ENCODE peak calls at places on chromosomes 2 and 18, in ten cellular contexts. One of them, this sample, is unnamed. For H3K4me1 and H3K9me3, the result is how much of the 10 kb centered on the place peaks cover.

GRCh38 chr2:182103531-182103930 is 117.9 kb downstream of the PPP1R1C start:
- DNase-seq in effector memory CD4-positive, alpha-beta T cell: no peak
- DNase-seq in astrocyte: no peak
- DNase-seq in H9: no peak
- DNase-seq in A549: no peak
- DNase-seq in right lobe of liver: no peak
- DNase-seq in hepatocyte: no peak
- DNase-seq in PC-3: no peak
- DNase-seq in SJSA1: no peak
- DNase-seq in fibroblast of lung: peak
- DNase-seq in this sample: no peak

GRCh38 chr2:31523871-31524492 is 56.8 kb downstream of the SRD5A2 start:
- DNase-seq in effector memory CD4-positive, alpha-beta T cell: peak
- DNase-seq in astrocyte: peak
- DNase-seq in H9: peak
- DNase-seq in A549: peak
- DNase-seq in right lobe of liver: no peak
- DNase-seq in hepatocyte: peak
- DNase-seq in PC-3: peak
- DNase-seq in SJSA1: peak
- DNase-seq in fibroblast of lung: peak
- DNase-seq in this sample: peak

GRCh38 chr2:113981404-113982134 is 91.7 kb downstream of the ACTR3 start:
- DNase-seq in effector memory CD4-positive, alpha-beta T cell: no peak
- DNase-seq in astrocyte: peak
- DNase-seq in H9: no peak
- DNase-seq in A549: no peak
- DNase-seq in right lobe of liver: no peak
- DNase-seq in hepatocyte: no peak
- DNase-seq in PC-3: no peak
- DNase-seq in SJSA1: no peak
- DNase-seq in fibroblast of lung: peak
- DNase-seq in this sample: no peak

GRCh38 chr18:58576641-58577251 is 52.1 kb downstream of the ALPK2 start:
- DNase-seq in effector memory CD4-positive, alpha-beta T cell: no peak
- DNase-seq in astrocyte: peak
- DNase-seq in H9: no peak
- DNase-seq in A549: no peak
- DNase-seq in right lobe of liver: no peak
- DNase-seq in hepatocyte: no peak
- DNase-seq in PC-3: no peak
- DNase-seq in SJSA1: no peak
- DNase-seq in fibroblast of lung: peak
- DNase-seq in this sample: no peak

GRCh38 chr18:69172046-69172445 is 228.6 kb upstream of the DOK6 start:
- DNase-seq in effector memory CD4-positive, alpha-beta T cell: no peak
- DNase-seq in astrocyte: no peak
- DNase-seq in H9: no peak
- DNase-seq in A549: no peak
- DNase-seq in right lobe of liver: no peak
- DNase-seq in hepatocyte: no peak
- DNase-seq in PC-3: peak
- DNase-seq in SJSA1: no peak
- DNase-seq in fibroblast of lung: no peak
- DNase-seq in this sample: no peak

GRCh38 chr2:73920577-73921545 is 5.8 kb upstream of the DGUOK start:
- DNase-seq in effector memory CD4-positive, alpha-beta T cell: peak
- DNase-seq in astrocyte: no peak
- DNase-seq in H9: peak
- DNase-seq in A549: peak
- DNase-seq in right lobe of liver: no peak
- DNase-seq in hepatocyte: peak
- DNase-seq in PC-3: no peak
- DNase-seq in SJSA1: peak
- DNase-seq in fibroblast of lung: no peak
- DNase-seq in this sample: peak

GRCh38 chr2:218780026-218780425 is 1.9 kb upstream of the CYP27A1 start:
- DNase-seq in effector memory CD4-positive, alpha-beta T cell: no peak
- DNase-seq in astrocyte: no peak
- DNase-seq in H9: no peak
- DNase-seq in A549: no peak
- DNase-seq in right lobe of liver: no peak
- DNase-seq in hepatocyte: no peak
- DNase-seq in PC-3: no peak
- DNase-seq in SJSA1: no peak
- DNase-seq in fibroblast of lung: no peak
- DNase-seq in this sample: no peak

GRCh38 chr2:240569523-240569997 is 1.3 kb downstream of the RNPEPL1 start:
- DNase-seq in effector memory CD4-positive, alpha-beta T cell: no peak
- DNase-seq in astrocyte: no peak
- DNase-seq in H9: no peak
- DNase-seq in A549: no peak
- DNase-seq in right lobe of liver: peak
- DNase-seq in hepatocyte: no peak
- DNase-seq in PC-3: no peak
- DNase-seq in SJSA1: no peak
- DNase-seq in fibroblast of lung: no peak
- DNase-seq in this sample: no peak

GRCh38 chr2:164840458-164840929 is 1.1 kb downstream of the COBLL1 start:
- DNase-seq in effector memory CD4-positive, alpha-beta T cell: no peak
- DNase-seq in astrocyte: no peak
- DNase-seq in H9: peak
- DNase-seq in A549: peak
- DNase-seq in right lobe of liver: peak
- DNase-seq in hepatocyte: peak
- DNase-seq in PC-3: peak
- DNase-seq in SJSA1: no peak
- DNase-seq in fibroblast of lung: peak
- DNase-seq in this sample: no peak

GRCh38 chr18:44731160-44731865 is 50.6 kb downstream of the SETBP1 start:
- DNase-seq in effector memory CD4-positive, alpha-beta T cell: no peak
- DNase-seq in astrocyte: no peak
- DNase-seq in H9: no peak
- DNase-seq in A549: no peak
- DNase-seq in right lobe of liver: no peak
- DNase-seq in hepatocyte: no peak
- DNase-seq in PC-3: no peak
- DNase-seq in SJSA1: no peak
- DNase-seq in fibroblast of lung: no peak
- DNase-seq in this sample: no peak

GRCh38 chr2:63057249-63058148 is 6.9 kb downstream of the OTX1 start:
- DNase-seq in effector memory CD4-positive, alpha-beta T cell: no peak
- DNase-seq in astrocyte: no peak
- DNase-seq in H9: no peak
- DNase-seq in A549: no peak
- DNase-seq in right lobe of liver: no peak
- DNase-seq in hepatocyte: no peak
- DNase-seq in PC-3: no peak
- DNase-seq in SJSA1: no peak
- DNase-seq in fibroblast of lung: no peak
- DNase-seq in this sample: no peak

GRCh38 chr2:126518206-126518605 is 137.8 kb upstream of the GYPC start:
- DNase-seq in effector memory CD4-positive, alpha-beta T cell: no peak
- DNase-seq in astrocyte: no peak
- DNase-seq in H9: no peak
- DNase-seq in A549: no peak
- DNase-seq in right lobe of liver: no peak
- DNase-seq in hepatocyte: no peak
- DNase-seq in PC-3: no peak
- DNase-seq in SJSA1: no peak
- DNase-seq in fibroblast of lung: no peak
- DNase-seq in this sample: no peak

GRCh38 chr2:23681356-23682140 is 245.4 kb downstream of the ATAD2B start:
- DNase-seq in effector memory CD4-positive, alpha-beta T cell: no peak
- DNase-seq in astrocyte: no peak
- DNase-seq in H9: no peak
- DNase-seq in A549: no peak
- DNase-seq in right lobe of liver: no peak
- DNase-seq in hepatocyte: no peak
- DNase-seq in PC-3: no peak
- DNase-seq in SJSA1: no peak
- DNase-seq in fibroblast of lung: no peak
- DNase-seq in this sample: no peak

GRCh38 chr2:65055427-65056214 is 595 bp upstream of the CEP68 start:
- DNase-seq in effector memory CD4-positive, alpha-beta T cell: no peak
- DNase-seq in astrocyte: no peak
- DNase-seq in H9: no peak
- DNase-seq in A549: peak
- DNase-seq in right lobe of liver: peak
- DNase-seq in hepatocyte: peak
- DNase-seq in PC-3: no peak
- DNase-seq in SJSA1: no peak
- DNase-seq in fibroblast of lung: no peak
- DNase-seq in this sample: no peak

GRCh38 chr18:76442413-76443171 is 52.5 kb downstream of the ZNF516 start:
- DNase-seq in effector memory CD4-positive, alpha-beta T cell: no peak
- DNase-seq in astrocyte: no peak
- DNase-seq in H9: no peak
- DNase-seq in A549: no peak
- DNase-seq in right lobe of liver: no peak
- DNase-seq in hepatocyte: no peak
- DNase-seq in PC-3: no peak
- DNase-seq in SJSA1: no peak
- DNase-seq in fibroblast of lung: no peak
- DNase-seq in this sample: no peak

GRCh38 chr18:60905699-60906098 is 427.5 kb upstream of the CDH20 start:
- DNase-seq in effector memory CD4-positive, alpha-beta T cell: no peak
- DNase-seq in astrocyte: peak
- DNase-seq in H9: no peak
- DNase-seq in A549: no peak
- DNase-seq in right lobe of liver: no peak
- DNase-seq in hepatocyte: no peak
- DNase-seq in PC-3: no peak
- DNase-seq in SJSA1: no peak
- DNase-seq in fibroblast of lung: peak
- DNase-seq in this sample: no peak

GRCh38 chr2:177325554-177325953 is 61.0 kb upstream of the NFE2L2 start:
- DNase-seq in effector memory CD4-positive, alpha-beta T cell: no peak
- DNase-seq in astrocyte: peak
- DNase-seq in H9: no peak
- DNase-seq in A549: no peak
- DNase-seq in right lobe of liver: no peak
- DNase-seq in hepatocyte: no peak
- DNase-seq in PC-3: no peak
- DNase-seq in SJSA1: no peak
- DNase-seq in fibroblast of lung: peak
- DNase-seq in this sample: no peak

GRCh38 chr2:122055541-122055940 is 300.1 kb downstream of the TSN start:
- DNase-seq in effector memory CD4-positive, alpha-beta T cell: no peak
- DNase-seq in astrocyte: no peak
- DNase-seq in H9: no peak
- DNase-seq in A549: no peak
- DNase-seq in right lobe of liver: no peak
- DNase-seq in hepatocyte: no peak
- DNase-seq in PC-3: no peak
- DNase-seq in SJSA1: no peak
- DNase-seq in fibroblast of lung: no peak
- DNase-seq in this sample: no peak
- H3K27ac ChIP-seq in effector memory CD4-positive, alpha-beta T cell: no peak
- H3K27ac ChIP-seq in astrocyte: no peak
- H3K27ac ChIP-seq in H9: no peak
- H3K27ac ChIP-seq in A549: no peak
- H3K27ac ChIP-seq in right lobe of liver: no peak
- H3K27ac ChIP-seq in hepatocyte: peak
- H3K27ac ChIP-seq in PC-3: no peak
- H3K27ac ChIP-seq in SJSA1: no peak
- H3K27ac ChIP-seq in fibroblast of lung: no peak
- H3K27ac ChIP-seq in this sample: no peak

GRCh38 chr2:40287201-40287600 is 164.7 kb downstream of the SLC8A1 start:
- DNase-seq in effector memory CD4-positive, alpha-beta T cell: no peak
- DNase-seq in astrocyte: peak
- DNase-seq in H9: no peak
- DNase-seq in A549: no peak
- DNase-seq in right lobe of liver: no peak
- DNase-seq in hepatocyte: no peak
- DNase-seq in PC-3: no peak
- DNase-seq in SJSA1: no peak
- DNase-seq in fibroblast of lung: peak
- DNase-seq in this sample: no peak

GRCh38 chr2:40286721-40287120 is 165.2 kb downstream of the SLC8A1 start:
- DNase-seq in effector memory CD4-positive, alpha-beta T cell: no peak
- DNase-seq in astrocyte: no peak
- DNase-seq in H9: no peak
- DNase-seq in A549: no peak
- DNase-seq in right lobe of liver: no peak
- DNase-seq in hepatocyte: no peak
- DNase-seq in PC-3: no peak
- DNase-seq in SJSA1: no peak
- DNase-seq in fibroblast of lung: no peak
- DNase-seq in this sample: no peak

GRCh38 chr2:40283111-40283909 is 168.6 kb downstream of the SLC8A1 start:
- DNase-seq in effector memory CD4-positive, alpha-beta T cell: no peak
- DNase-seq in astrocyte: no peak
- DNase-seq in H9: no peak
- DNase-seq in A549: no peak
- DNase-seq in right lobe of liver: no peak
- DNase-seq in hepatocyte: no peak
- DNase-seq in PC-3: no peak
- DNase-seq in SJSA1: no peak
- DNase-seq in fibroblast of lung: no peak
- DNase-seq in this sample: no peak

GRCh38 chr2:40284797-40285196 is 167.1 kb downstream of the SLC8A1 start:
- DNase-seq in effector memory CD4-positive, alpha-beta T cell: no peak
- DNase-seq in astrocyte: no peak
- DNase-seq in H9: no peak
- DNase-seq in A549: no peak
- DNase-seq in right lobe of liver: no peak
- DNase-seq in hepatocyte: no peak
- DNase-seq in PC-3: peak
- DNase-seq in SJSA1: no peak
- DNase-seq in fibroblast of lung: peak
- DNase-seq in this sample: no peak

GRCh38 chr2:40285391-40285790 is 166.5 kb downstream of the SLC8A1 start:
- DNase-seq in effector memory CD4-positive, alpha-beta T cell: no peak
- DNase-seq in astrocyte: peak
- DNase-seq in H9: no peak
- DNase-seq in A549: no peak
- DNase-seq in right lobe of liver: no peak
- DNase-seq in hepatocyte: no peak
- DNase-seq in PC-3: no peak
- DNase-seq in SJSA1: no peak
- DNase-seq in fibroblast of lung: peak
- DNase-seq in this sample: no peak
- H3K4me1 ChIP-seq in effector memory CD4-positive, alpha-beta T cell: under half
- H3K4me1 ChIP-seq in astrocyte: under half
- H3K4me1 ChIP-seq in H9: under half
- H3K4me1 ChIP-seq in A549: under half
- H3K4me1 ChIP-seq in right lobe of liver: under half
- H3K4me1 ChIP-seq in hepatocyte: under half
- H3K4me1 ChIP-seq in PC-3: under half
- H3K4me1 ChIP-seq in SJSA1: under half
- H3K4me1 ChIP-seq in fibroblast of lung: under half
- H3K4me1 ChIP-seq in this sample: under half

GRCh38 chr2:100900156-100900795 is 80.3 kb downstream of the NPAS2 start:
- DNase-seq in effector memory CD4-positive, alpha-beta T cell: no peak
- DNase-seq in astrocyte: no peak
- DNase-seq in H9: no peak
- DNase-seq in A549: no peak
- DNase-seq in right lobe of liver: no peak
- DNase-seq in hepatocyte: no peak
- DNase-seq in PC-3: peak
- DNase-seq in SJSA1: no peak
- DNase-seq in fibroblast of lung: peak
- DNase-seq in this sample: no peak
- H3K9me3 ChIP-seq in effector memory CD4-positive, alpha-beta T cell: under half
- H3K9me3 ChIP-seq in astrocyte: under half
- H3K9me3 ChIP-seq in H9: under half
- H3K9me3 ChIP-seq in A549: under half
- H3K9me3 ChIP-seq in right lobe of liver: under half
- H3K9me3 ChIP-seq in hepatocyte: under half
- H3K9me3 ChIP-seq in PC-3: under half
- H3K9me3 ChIP-seq in SJSA1: under half
- H3K9me3 ChIP-seq in fibroblast of lung: under half
- H3K9me3 ChIP-seq in this sample: under half

GRCh38 chr2:109692013-109692738 is 78.0 kb downstream of the SOWAHC start:
- DNase-seq in effector memory CD4-positive, alpha-beta T cell: no peak
- DNase-seq in astrocyte: no peak
- DNase-seq in H9: no peak
- DNase-seq in A549: no peak
- DNase-seq in right lobe of liver: no peak
- DNase-seq in hepatocyte: no peak
- DNase-seq in PC-3: no peak
- DNase-seq in SJSA1: no peak
- DNase-seq in fibroblast of lung: no peak
- DNase-seq in this sample: no peak
- H3K27ac ChIP-seq in effector memory CD4-positive, alpha-beta T cell: no peak
- H3K27ac ChIP-seq in astrocyte: no peak
- H3K27ac ChIP-seq in H9: no peak
- H3K27ac ChIP-seq in A549: no peak
- H3K27ac ChIP-seq in right lobe of liver: peak
- H3K27ac ChIP-seq in hepatocyte: peak
- H3K27ac ChIP-seq in PC-3: no peak
- H3K27ac ChIP-seq in SJSA1: no peak
- H3K27ac ChIP-seq in fibroblast of lung: no peak
- H3K27ac ChIP-seq in this sample: no peak

This sample was measured in naive thymus-derived CD4-positive, alpha-beta T cell.